ENCODE peak calls at places on chromosome X, in nine cellular contexts. Q is brain microvascular endothelial cell, A is lower lobe of right lung, Z is Calu3, C is neural progenitor cell, V is esophagus squamous epithelium, E is pancreas, D is lower leg skin, G is cardiac fibroblast. I is an unnamed sample.
A peak's percentile ranks its signal among the peaks of the same experiment; 100 is the strongest.

GRCh38 chrX:112834016-112834855 is 6.4 kb downstream of the AMOT start:
- DNase-seq in Q (peak; percentile 1), A (no peak), Z (no peak), C (peak; percentile 23), V (no peak), E (no peak), D (no peak), G (peak; percentile 2), I (peak; percentile 6)

GRCh38 chrX:134542485-134542884 is 82.5 kb downstream of the HPRT1 start:
- DNase-seq in Q (no peak), A (no peak), Z (no peak), C (no peak), V (no peak), E (no peak), D (no peak), G (peak; percentile 69), I (peak; percentile 32)

GRCh38 chrX:136065044-136065671 is 79.9 kb downstream of the SLC9A6 start:
- DNase-seq in Q (peak; percentile 83), A (peak; percentile 50), Z (no peak), C (no peak), V (no peak), E (no peak), D (no peak), G (peak; percentile 77), I (no peak)

GRCh38 chrX:120250522-120251271 is at the start of gene ZBTB33:
- DNase-seq in Q (peak; percentile 86), A (peak; percentile 92), Z (peak; percentile 92), C (peak; percentile 96), V (peak; percentile 23), E (peak; percentile 88), D (peak; percentile 86), G (peak; percentile 95), I (peak; percentile 91)

GRCh38 chrX:154358011-154358410 is 16.4 kb downstream of the FLNA start:
- DNase-seq in Q (no peak), A (no peak), Z (no peak), C (no peak), V (no peak), E (no peak), D (no peak), G (no peak), I (no peak)

GRCh38 chrX:68703369-68703768 is 55.9 kb downstream of the STARD8 start:
- DNase-seq in Q (no peak), A (no peak), Z (no peak), C (no peak), V (no peak), E (no peak), D (no peak), G (no peak), I (no peak)

GRCh38 chrX:136525738-136526606 is 6.0 kb upstream of the VGLL1 start:
- DNase-seq in Q (peak; percentile 83), A (peak; percentile 38), Z (peak; percentile 58), C (no peak), V (no peak), E (peak; percentile 20), D (peak; percentile 23), G (peak; percentile 79), I (peak; percentile 78)

GRCh38 chrX:27915617-27916016 is 65.6 kb downstream of the DCAF8L1 start:
- DNase-seq in Q (peak; percentile 16), A (no peak), Z (no peak), C (no peak), V (no peak), E (no peak), D (no peak), G (peak; percentile 32), I (peak; percentile 0)

GRCh38 chrX:151174581-151175282 is 1.7 kb upstream of the GPR50 start:
- DNase-seq in Q (no peak), A (no peak), Z (no peak), C (peak; percentile 68), V (no peak), E (no peak), D (no peak), G (no peak), I (no peak)

GRCh38 chrX:140091276-140091886 is 126.1 kb upstream of the CXorf66 start:
- DNase-seq in Q (no peak), A (peak; percentile 45), Z (no peak), C (peak; percentile 67), V (no peak), E (peak; percentile 5), D (no peak), G (no peak), I (no peak)

GRCh38 chrX:132480581-132481203 is 8.1 kb downstream of the MBNL3 start:
- DNase-seq in Q (no peak), A (peak; percentile 50), Z (peak; percentile 14), C (no peak), V (no peak), E (peak; percentile 31), D (peak; percentile 34), G (peak; percentile 42), I (peak; percentile 33)

GRCh38 chrX:270848-271367 is 10.3 kb upstream of the PLCXD1 start:
- DNase-seq in Q (no peak), A (peak; percentile 85), Z (no peak), C (no peak), V (no peak), E (no peak), D (no peak), G (no peak), I (no peak)

GRCh38 chrX:17022205-17022604 is 75.7 kb downstream of the REPS2 start:
- DNase-seq in Q (peak; percentile 33), A (no peak), Z (no peak), C (no peak), V (no peak), E (no peak), D (no peak), G (peak; percentile 54), I (peak; percentile 15)

GRCh38 chrX:150605603-150606002 is 37.2 kb downstream of the MTM1 start:
- DNase-seq in Q (no peak), A (no peak), Z (no peak), C (no peak), V (no peak), E (no peak), D (no peak), G (no peak), I (no peak)

GRCh38 chrX:154779261-154779660 is 16.6 kb downstream of the DKC1 start:
- DNase-seq in Q (no peak), A (no peak), Z (no peak), C (no peak), V (no peak), E (no peak), D (no peak), G (peak; percentile 82), I (peak; percentile 55)

GRCh38 chrX:67524950-67525691 is 18.7 kb upstream of the AR start:
- DNase-seq in Q (no peak), A (no peak), Z (no peak), C (no peak), V (no peak), E (no peak), D (no peak), G (no peak), I (no peak)

GRCh38 chrX:129798456-129798855 is 18.7 kb downstream of the SASH3 start:
- DNase-seq in Q (no peak), A (no peak), Z (no peak), C (no peak), V (no peak), E (no peak), D (no peak), G (no peak), I (no peak)

GRCh38 chrX:25067271-25068172 is 51.8 kb upstream of the ARX start:
- DNase-seq in Q (no peak), A (no peak), Z (no peak), C (no peak), V (no peak), E (no peak), D (no peak), G (no peak), I (no peak)

GRCh38 chrX:76555816-76556215 is 128.3 kb downstream of the MAGEE1 start:
- DNase-seq in Q (peak; percentile 36), A (no peak), Z (peak; percentile 5), C (peak; percentile 78), V (no peak), E (no peak), D (no peak), G (peak; percentile 66), I (peak; percentile 0)

GRCh38 chrX:9367437-9367836 is 97.4 kb upstream of the TBL1X start:
- DNase-seq in Q (no peak), A (no peak), Z (no peak), C (no peak), V (no peak), E (no peak), D (no peak), G (no peak), I (no peak)

GRCh38 chrX:108516184-108516583 is 76.5 kb downstream of the COL4A5 start:
- DNase-seq in Q (peak; percentile 27), A (no peak), Z (no peak), C (no peak), V (no peak), E (no peak), D (no peak), G (peak; percentile 50), I (peak; percentile 0)

GRCh38 chrX:1537031-1537715 is at the start of gene P2RY8:
- DNase-seq in Q (peak; percentile 28), A (peak; percentile 72), Z (peak; percentile 60), C (no peak), V (peak; percentile 29), E (peak; percentile 25), D (peak; percentile 52), G (peak; percentile 69), I (no peak)
- TF ChIP-seq CTCF in Q (no peak), A (no peak), Z (no peak), C (no peak), V (no peak), E (no peak), D (no peak), G (no peak), I (no peak)

GRCh38 chrX:66016905-66017658 is 22.8 kb downstream of the VSIG4 start:
- DNase-seq in Q (no peak), A (no peak), Z (no peak), C (no peak), V (no peak), E (no peak), D (no peak), G (no peak), I (no peak)
- TF ChIP-seq CTCF in Q (no peak), A (no peak), Z (no peak), C (no peak), V (no peak), E (no peak), D (no peak), G (no peak), I (no peak)

DNA sequence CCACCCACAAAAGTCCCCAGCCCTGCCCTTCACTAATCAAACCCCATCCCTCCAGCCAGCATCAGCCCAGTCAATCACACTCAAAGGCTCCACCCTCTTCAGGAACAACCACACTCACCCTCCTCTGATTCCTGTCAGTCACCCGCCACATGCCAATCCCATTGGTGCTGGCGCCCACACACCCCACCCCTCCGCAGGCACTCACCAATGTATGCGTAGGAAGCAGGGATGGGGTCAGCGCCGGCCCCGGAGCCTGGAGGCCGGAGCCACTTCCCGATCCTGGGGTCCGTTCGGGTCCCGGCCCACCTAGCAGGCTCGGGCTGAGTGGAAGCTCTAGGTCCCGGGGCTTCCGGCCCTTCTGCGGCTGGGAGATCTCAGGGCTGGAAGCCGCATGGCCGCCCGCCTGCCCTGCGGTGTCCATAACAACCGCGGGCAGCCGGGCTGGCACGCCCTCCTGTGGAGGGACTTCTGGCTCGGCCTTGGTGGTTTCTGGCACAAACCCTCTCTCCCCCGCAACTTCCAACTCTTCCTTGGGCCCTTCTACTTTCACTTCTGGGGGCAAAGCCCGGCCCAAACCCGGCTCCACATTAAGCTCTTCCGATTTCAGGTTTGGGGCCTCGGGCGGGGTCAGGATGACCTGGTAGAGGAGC is 7.9 kb upstream of the CFP start:
- DNase-seq in Q (no peak), A (peak; percentile 83), Z (no peak), C (peak; percentile 61), V (no peak), E (no peak), D (no peak), G (no peak), I (no peak)
- TF ChIP-seq CTCF in Q (peak; percentile 43), A (no peak), Z (no peak), C (no peak), V (no peak), E (no peak), D (no peak), G (no peak), I (peak; percentile 29)

GRCh38 chrX:131262738-131263679 is 26.1 kb downstream of the IGSF1 start:
- DNase-seq in Q (no peak), A (no peak), Z (peak; percentile 58), C (peak; percentile 27), V (no peak), E (peak; percentile 38), D (no peak), G (no peak), I (no peak)
- TF ChIP-seq CTCF in Q (no peak), A (no peak), Z (no peak), C (peak; percentile 51), V (no peak), E (peak; percentile 17), D (no peak), G (no peak), I (no peak)